ENCODE peak calls at places on chromosomes 16 and 17, in nine cellular contexts. Q is HEK293T; T is activated CD4-positive, alpha-beta T cell treated with anti-CD3 and anti-CD28 coated beads for 24 hours; D is WTC11; A is mesendoderm; U is fibroblast of the conjunctiva; R is H7; G is activated naive CD4-positive, alpha-beta T cell; X is NCI-H1105 treated with DMSO at 0.1 percent for 48 hours. W is an unnamed sample.

GRCh38 chr17:63483038-63483437 is 6.2 kb downstream of the ACE start:
- DNase-seq in U (no peak), X (no peak), A (no peak), R (peak), Q (no peak), G (no peak), D (no peak), T (no peak), W (no peak)

GRCh38 chr17:81510798-81511549 is 1.6 kb downstream of the ACTG1 start:
- DNase-seq in U (no peak), G (no peak), D (no peak), A (no peak), R (no peak), Q (no peak), T (no peak), X (no peak), W (no peak)

GRCh38 chr17:80678621-80679020 is 134.0 kb downstream of the RPTOR start:
- DNase-seq in X (no peak), Q (no peak), U (no peak), G (no peak), D (no peak), A (peak), T (no peak), R (no peak), W (no peak)

GRCh38 chr17:60039509-60040442 is 38.9 kb downstream of the HEATR6 start:
- DNase-seq in D (no peak), Q (peak), R (peak), G (no peak), A (peak), U (no peak), T (no peak), X (peak), W (no peak)

GRCh38 chr16:17101646-17102045 is 369.1 kb downstream of the XYLT1 start:
- DNase-seq in X (peak), U (no peak), D (peak), Q (peak), R (peak), T (no peak), G (no peak), A (peak), W (no peak)

GRCh38 chr17:45299311-45299710 is 17.5 kb downstream of the MAP3K14 start:
- DNase-seq in G (no peak), A (no peak), Q (no peak), U (no peak), X (no peak), T (no peak), R (no peak), D (no peak), W (no peak)

GRCh38 chr16:83888672-83889044 is 10.3 kb upstream of the MLYCD start:
- DNase-seq in D (no peak), R (no peak), A (peak), U (no peak), G (no peak), Q (no peak), X (no peak), T (no peak), W (no peak)

GRCh38 chr16:73071131-73071940 is 23.4 kb upstream of the ZFHX3 start:
- DNase-seq in X (peak), Q (no peak), R (peak), U (no peak), T (no peak), D (peak), A (peak), G (no peak), W (peak)

GRCh38 chr17:72788950-72789585 is 303.4 kb downstream of the SLC39A11 start:
- DNase-seq in D (no peak), U (no peak), G (no peak), X (no peak), R (no peak), T (no peak), Q (no peak), A (peak), W (peak)

GRCh38 chr17:62857526-62857925 is 49.4 kb upstream of the MARCHF10 start:
- DNase-seq in D (no peak), Q (no peak), A (no peak), U (no peak), R (no peak), X (no peak), G (no peak), T (no peak), W (no peak)

GRCh38 chr16:1445518-1446197 is 1.3 kb upstream of the CCDC154 start:
- DNase-seq in R (no peak), D (no peak), X (no peak), T (no peak), U (no peak), Q (no peak), A (no peak), G (no peak), W (no peak)

GRCh38 chr16:11673091-11674000 is 5.1 kb downstream of the SNN start:
- DNase-seq in R (peak), Q (no peak), T (no peak), G (no peak), X (no peak), D (no peak), U (no peak), A (no peak), W (no peak)

GRCh38 chr17:61488878-61489718 is 36.9 kb downstream of the TBX4 start:
- DNase-seq in D (no peak), U (no peak), G (no peak), Q (no peak), R (no peak), T (no peak), A (no peak), X (no peak), W (no peak)

W was measured in NCI-H774.